ENCODE peak calls at places on chromosomes 7 and 10, in seven cellular contexts. K is CD14-positive monocyte, E is OCI-LY7, B is transverse colon, D is breast epithelium, J is AG09309, H is colonic mucosa. P is an unnamed sample.

GRCh38 chr7:46586406-46586805 is 665.3 kb upstream of the IGFBP3 start:
- DNase-seq in K (no peak), E (no peak), B (no peak), D (no peak), J (no peak), H (no peak), P (no peak)

GRCh38 chr10:68276224-68276623 is 44.3 kb upstream of the ATOH7 start:
- DNase-seq in K (no peak), E (no peak), B (no peak), D (no peak), J (no peak), H (no peak), P (no peak)

GRCh38 chr7:96182424-96183158 is 139.3 kb downstream of the SLC25A13 start:
- DNase-seq in K (no peak), E (no peak), B (no peak), D (no peak), J (no peak), H (no peak), P (no peak)

GRCh38 chr10:71965623-71966022 is 1.4 kb downstream of the CHST3 start:
- DNase-seq in K (no peak), E (no peak), B (no peak), D (no peak), J (no peak), H (no peak), P (no peak)

GRCh38 chr10:74363727-74364126 is 212.7 kb downstream of the ADK start:
- DNase-seq in K (no peak), E (no peak), B (no peak), D (no peak), J (no peak), H (no peak), P (no peak)

GRCh38 chr10:73908853-73909611 is 1.9 kb upstream of the PLAU start:
- DNase-seq in K (peak; percentile 91), E (peak; percentile 70), B (peak; percentile 28), D (no peak), J (peak; percentile 64), H (peak; percentile 40), P (no peak)

GRCh38 chr7:27606270-27607209 is 56.1 kb downstream of the HIBADH start:
- DNase-seq in K (no peak), E (no peak), B (no peak), D (no peak), J (peak; percentile 64), H (no peak), P (no peak)

GRCh38 chr10:93652857-93653256 is 40.5 kb downstream of the PDE6C start:
- DNase-seq in K (no peak), E (no peak), B (no peak), D (no peak), J (no peak), H (no peak), P (no peak)

GRCh38 chr10:34959321-34959720 is 130.8 kb downstream of the CUL2 start:
- DNase-seq in K (no peak), E (no peak), B (no peak), D (no peak), J (no peak), H (no peak), P (no peak)

GRCh38 chr7:100065452-100066186 is 15.9 kb downstream of the ZNF3 start:
- DNase-seq in K (no peak), E (no peak), B (no peak), D (no peak), J (no peak), H (no peak), P (no peak)

GRCh38 chr10:119782981-119783664 is 57.3 kb downstream of the INPP5F start:
- DNase-seq in K (no peak), E (no peak), B (no peak), D (no peak), J (no peak), H (no peak), P (no peak)

GRCh38 chr10:35517431-35518181 is 87.5 kb upstream of the GJD4 start:
- DNase-seq in K (no peak), E (no peak), B (no peak), D (no peak), J (no peak), H (no peak), P (no peak)

GRCh38 chr7:157485961-157486510 is 149.2 kb downstream of the DNAJB6 start:
- DNase-seq in K (no peak), E (no peak), B (no peak), D (no peak), J (no peak), H (no peak), P (no peak)

GRCh38 chr7:34175837-34176236 is 270.5 kb downstream of the BMPER start:
- DNase-seq in K (no peak), E (no peak), B (no peak), D (no peak), J (no peak), H (no peak), P (no peak)

GRCh38 chr10:125269716-125270115 is 109.4 kb upstream of the CTBP2 start:
- DNase-seq in K (no peak), E (no peak), B (no peak), D (no peak), J (no peak), H (no peak), P (no peak)

GRCh38 chr7:30463400-30464145 is 15.0 kb downstream of the NOD1 start:
- DNase-seq in K (no peak), E (peak; percentile 48), B (no peak), D (no peak), J (no peak), H (no peak), P (no peak)

GRCh38 chr7:105219771-105220160 is 169.0 kb downstream of the SRPK2 start:
- DNase-seq in K (no peak), E (no peak), B (no peak), D (no peak), J (no peak), H (no peak), P (no peak)

DNA sequence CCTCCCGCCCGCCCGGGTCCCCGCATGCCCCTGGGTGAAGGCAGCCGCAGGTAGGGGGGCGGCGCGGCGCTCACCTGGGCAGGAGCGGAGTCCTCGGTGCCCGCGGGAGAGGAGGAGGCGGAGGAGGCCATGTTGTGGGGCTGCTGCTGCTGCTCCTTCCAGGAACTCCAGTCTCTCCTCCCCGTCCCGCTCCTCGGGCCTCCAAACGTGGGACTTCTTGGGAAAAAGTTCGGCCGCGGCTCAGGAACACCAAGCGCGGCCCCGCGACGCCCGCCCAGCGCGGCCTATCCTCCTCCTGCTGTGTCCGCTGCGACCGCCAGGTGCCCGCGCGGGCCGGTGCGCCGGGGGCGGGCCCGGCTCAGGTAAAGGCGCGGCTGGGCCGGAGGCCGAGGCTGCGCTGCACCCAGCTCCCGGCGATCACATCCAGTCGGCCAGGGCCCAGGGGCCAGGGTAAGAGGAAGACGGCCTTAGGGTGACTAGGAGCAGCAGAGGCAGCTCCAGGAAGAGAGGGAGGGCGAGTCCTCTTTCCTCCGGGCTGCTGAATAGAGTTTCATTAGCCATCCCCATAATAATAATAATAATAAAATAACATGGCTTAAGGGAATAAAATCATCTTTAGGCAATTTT is 45.0 kb upstream of the CDK1 start:
- DNase-seq in K (no peak), E (no peak), B (peak; percentile 78), D (peak; percentile 44), J (no peak), H (peak; percentile 71), P (peak; percentile 81)
- TF ChIP-seq CTCF in K (peak; percentile 48), E (no peak), B (peak; percentile 63), D (peak; percentile 27), J (no peak), H (peak; percentile 61), P (peak; percentile 68)

GRCh38 chr7:79063019-79063698 is 390.3 kb downstream of the MAGI2 start:
- DNase-seq in K (no peak), E (no peak), B (no peak), D (no peak), J (peak; percentile 41), H (no peak), P (no peak)
- TF ChIP-seq CTCF in K (no peak), E (peak; percentile 39), B (no peak), D (no peak), J (peak; percentile 31), H (no peak), P (peak; percentile 34)

DNA sequence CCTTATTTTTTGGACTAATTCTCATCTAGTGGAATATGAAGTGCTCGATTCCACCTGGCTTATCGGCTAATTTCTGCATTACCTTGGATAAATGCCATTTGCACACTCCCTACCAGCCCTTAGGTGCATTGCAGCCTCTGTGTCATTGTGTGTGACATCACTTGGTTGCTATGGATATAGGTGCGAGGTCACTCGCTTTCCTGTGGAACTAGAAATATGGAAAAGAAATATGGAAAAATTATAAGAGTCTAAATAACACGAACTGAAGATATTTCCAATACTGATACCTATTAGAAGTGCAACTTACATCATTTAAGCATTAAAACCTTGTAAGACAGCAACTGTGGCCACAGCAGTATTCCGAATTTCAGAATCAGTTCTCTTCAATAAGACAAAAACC is 2.0 kb downstream of the YWHAG start:
- DNase-seq in K (no peak), E (peak; percentile 30), B (peak; percentile 35), D (no peak), J (no peak), H (no peak), P (no peak)
- TF ChIP-seq CTCF in K (no peak), E (no peak), B (no peak), D (no peak), J (no peak), H (no peak), P (peak; percentile 22)

GRCh38 chr10:6649903-6650302 is 69.8 kb upstream of the PRKCQ start:
- DNase-seq in K (no peak), E (no peak), B (no peak), D (no peak), J (no peak), H (no peak), P (no peak)

GRCh38 chr10:6650580-6650979 is 70.5 kb upstream of the PRKCQ start:
- DNase-seq in K (no peak), E (no peak), B (no peak), D (no peak), J (no peak), H (no peak), P (no peak)

GRCh38 chr10:6649107-6649720 is 69.1 kb upstream of the PRKCQ start:
- DNase-seq in K (no peak), E (no peak), B (no peak), D (no peak), J (no peak), H (no peak), P (no peak)

GRCh38 chr10:6643962-6644361 is 63.9 kb upstream of the PRKCQ start:
- DNase-seq in K (no peak), E (no peak), B (no peak), D (no peak), J (no peak), H (no peak), P (no peak)

DNA sequence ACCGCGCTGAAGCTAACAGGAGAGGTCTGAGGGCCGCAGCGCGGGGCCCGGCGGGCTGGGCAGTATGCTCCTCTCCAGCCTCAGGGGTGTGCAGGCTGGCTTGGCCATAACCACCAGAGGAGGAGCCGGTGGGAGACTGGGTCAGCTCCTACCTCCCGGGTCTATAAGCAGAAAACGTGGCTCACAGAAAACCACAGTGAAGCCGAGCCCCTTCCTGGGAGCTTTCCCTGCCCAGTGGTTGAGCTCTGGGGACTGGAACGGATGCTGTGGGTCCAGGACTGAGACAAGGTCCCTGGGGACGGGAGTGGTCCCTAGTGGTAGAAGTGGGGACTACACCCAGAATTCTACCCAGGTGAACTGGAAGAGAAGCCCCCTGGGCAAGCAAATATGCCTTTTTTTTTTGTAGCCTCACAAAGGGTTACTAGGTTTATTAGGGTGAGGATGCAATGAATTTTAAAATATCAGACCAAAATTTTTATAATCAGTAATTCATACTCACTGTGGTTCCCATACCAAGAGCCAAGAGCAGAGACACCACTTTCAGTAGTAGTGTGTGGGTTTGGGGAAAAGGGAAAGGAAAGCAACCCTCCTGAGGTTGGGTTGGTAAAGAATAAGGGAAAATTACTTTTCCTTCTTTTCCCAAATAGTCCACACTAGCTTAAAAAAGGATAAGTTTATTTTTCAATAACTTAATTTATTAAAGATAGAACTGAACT is 67.9 kb upstream of the PRKCQ start:
- DNase-seq in K (no peak), E (peak; percentile 68), B (peak; percentile 39), D (no peak), J (no peak), H (peak; percentile 39), P (no peak)
- TF ChIP-seq CTCF in K (peak; percentile 94), E (peak; percentile 86), B (peak; percentile 68), D (peak; percentile 23), J (peak; percentile 61), H (peak; percentile 69), P (peak; percentile 72)

P was measured in chondrocyte.